ENCODE peak calls at places on chromosomes 5 and 9, in four cellular contexts. U, M, Z and C are unnamed samples.
A peak's percentile ranks its signal among the peaks of the same experiment; 100 is the strongest.

GRCh38 chr5:140118294-140118936 is 4.5 kb downstream of the PURA start:
- DNase-seq in U (no peak), M (no peak), Z (no peak), C (peak; percentile 40)

GRCh38 chr5:167466992-167467391 is 824.5 kb upstream of the WWC1 start:
- DNase-seq in U (no peak), M (no peak), Z (no peak), C (no peak)

GRCh38 chr5:80967500-80968181 is 7.5 kb downstream of the RASGRF2 start:
- DNase-seq in U (no peak), M (peak; percentile 88), Z (no peak), C (peak; percentile 70)

GRCh38 chr5:10201223-10201868 is 48.3 kb downstream of the ATPSCKMT start:
- DNase-seq in U (peak; percentile 31), M (no peak), Z (no peak), C (no peak)

GRCh38 chr5:134111741-134112647 is 2.5 kb upstream of the TCF7 start:
- DNase-seq in U (peak; percentile 49), M (no peak), Z (no peak), C (no peak)

GRCh38 chr9:93860694-93861658 is 94.2 kb downstream of the BARX1 start:
- DNase-seq in U (peak; percentile 26), M (no peak), Z (no peak), C (no peak)

GRCh38 chr5:14834584-14835540 is 36.7 kb downstream of the ANKH start:
- DNase-seq in U (no peak), M (no peak), Z (no peak), C (no peak)

GRCh38 chr5:155850411-155850810 is 476.6 kb upstream of the SGCD start:
- DNase-seq in U (no peak), M (no peak), Z (no peak), C (no peak)

GRCh38 chr5:136104311-136104975 is 28.2 kb upstream of the SMAD5 start:
- DNase-seq in U (no peak), M (no peak), Z (no peak), C (no peak)

GRCh38 chr9:127707766-127708165 is 978 bp downstream of the CFAP157 start:
- DNase-seq in U (peak; percentile 39), M (peak; percentile 12), Z (no peak), C (peak; percentile 44)

GRCh38 chr5:141881886-141882285 is 3.7 kb upstream of the PCDH1 start:
- DNase-seq in U (no peak), M (no peak), Z (no peak), C (no peak)

GRCh38 chr9:37531699-37532098 is 44.5 kb downstream of the FBXO10 start:
- DNase-seq in U (no peak), M (no peak), Z (peak; percentile 79), C (no peak)

GRCh38 chr5:125525356-125525755 is 778.9 kb upstream of the ZNF608 start:
- DNase-seq in U (no peak), M (no peak), Z (no peak), C (no peak)

GRCh38 chr5:113031132-113031531 is 54.5 kb downstream of the DCP2 start:
- DNase-seq in U (no peak), M (no peak), Z (no peak), C (no peak)

GRCh38 chr5:133820516-133820915 is 147.9 kb downstream of the C5orf15 start:
- DNase-seq in U (no peak), M (no peak), Z (no peak), C (no peak)

GRCh38 chr9:27329292-27329691 is 32.3 kb upstream of the EQTN start:
- DNase-seq in U (no peak), M (no peak), Z (no peak), C (no peak)

GRCh38 chr9:108869092-108869725 is 7.1 kb downstream of the ACTL7A start:
- DNase-seq in U (no peak), M (peak; percentile 97), Z (no peak), C (peak; percentile 42)

GRCh38 chr5:93583799-93584530 is 943 bp downstream of the NR2F1 start:
- DNase-seq in U (no peak), M (peak; percentile 32), Z (no peak), C (no peak)

GRCh38 chr5:109378095-109378494 is 31.7 kb downstream of the PJA2 start:
- DNase-seq in U (no peak), M (no peak), Z (no peak), C (no peak)

GRCh38 chr9:16624356-16624755 is 246.1 kb downstream of the BNC2 start:
- DNase-seq in U (no peak), M (no peak), Z (no peak), C (no peak)

DNA sequence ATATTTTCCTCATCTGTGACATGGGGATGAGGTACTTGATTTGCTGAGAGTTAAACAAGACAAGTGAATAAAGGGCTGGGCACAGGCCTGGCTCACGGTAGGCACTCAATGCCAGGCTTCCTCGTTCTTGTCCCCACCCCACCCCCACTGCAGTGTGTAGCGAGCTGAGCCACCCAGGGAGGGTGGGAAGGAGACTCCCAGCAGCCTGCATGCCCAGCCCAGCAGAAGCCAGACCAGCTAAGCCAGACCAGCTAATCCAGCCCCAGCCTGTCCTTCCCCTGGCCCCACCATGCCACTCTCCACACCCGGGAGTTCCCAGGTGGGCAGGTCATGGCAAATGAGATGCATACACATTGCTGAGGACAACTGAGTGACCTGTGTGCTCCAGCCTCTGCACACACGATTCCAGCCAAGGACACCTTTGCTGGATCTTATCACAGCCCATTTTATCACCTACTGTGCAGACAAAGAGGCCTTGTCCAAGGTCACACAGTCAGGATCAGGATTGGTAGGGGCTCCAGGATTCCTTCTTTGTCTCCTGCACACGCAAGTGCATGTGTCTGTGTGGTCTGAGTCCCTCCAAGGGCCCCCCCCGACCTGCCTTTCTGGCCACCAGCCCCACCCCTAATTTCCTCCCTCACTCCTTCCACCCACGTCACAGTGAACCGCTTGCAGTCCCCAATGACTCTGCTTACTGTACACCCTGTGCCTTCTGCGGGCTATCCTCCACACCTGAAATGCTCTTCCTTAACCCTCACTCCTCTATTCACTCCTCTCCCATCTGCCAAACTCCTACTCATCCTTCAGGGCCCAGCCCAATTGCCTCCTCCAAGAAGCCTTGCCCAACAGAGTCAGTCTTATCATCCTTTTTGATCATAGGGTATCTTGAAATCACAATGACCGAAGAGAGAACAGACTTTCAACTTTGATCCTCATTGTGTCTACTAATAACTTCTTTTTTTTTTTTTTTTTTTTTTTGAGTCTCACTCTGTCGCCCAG is 26.6 kb downstream of the DUSP1 start:
- DNase-seq in U (no peak), M (no peak), Z (no peak), C (no peak)
- TF ChIP-seq ESRRA in U (no peak), M (no peak), Z (no peak), C (no peak)

GRCh38 chr9:76891279-76891678 is 14.6 kb downstream of the PRUNE2 start:
- DNase-seq in U (no peak), M (no peak), Z (no peak), C (no peak)
- TF ChIP-seq EP300 in U (no peak), M (no peak), Z (no peak), C (no peak)

GRCh38 chr9:80369641-80370040 is 797.9 kb downstream of the TLE4 start:
- DNase-seq in U (no peak), M (no peak), Z (no peak), C (no peak)
- TF ChIP-seq ESRRA in U (no peak), M (no peak), Z (no peak), C (no peak)

GRCh38 chr5:56480305-56481146 is 247.4 kb upstream of the ANKRD55 start:
- DNase-seq in U (no peak), M (peak; percentile 96), Z (peak; percentile 9), C (no peak)
- TF ChIP-seq EP300 in U (no peak), M (no peak), Z (no peak), C (no peak)